ENCODE peak calls at places on chromosome 2, in seven cellular contexts. J, F, N, E, T, P and W are unnamed samples.
A peak's percentile ranks its signal among the peaks of the same experiment; 100 is the strongest.

GRCh38 chr2:218718058-218718457 is 7.4 kb downstream of the TTLL4 start:
- DNase-seq in P (peak; percentile 16), J (no peak), T (no peak), F (no peak), E (no peak), N (no peak), W (no peak)

GRCh38 chr2:98828793-98829371 is 98.0 kb upstream of the MGAT4A start:
- DNase-seq in T (no peak), J (peak; percentile 50), N (no peak), F (no peak), P (peak; percentile 22), E (no peak), W (no peak)

GRCh38 chr2:191386938-191387536 is 141.8 kb downstream of the MYO1B start:
- DNase-seq in N (no peak), T (no peak), F (peak; percentile 72), J (no peak), P (no peak), E (peak; percentile 89), W (no peak)

GRCh38 chr2:48566582-48566981 is 36.6 kb downstream of the STON1 start:
- DNase-seq in J (no peak), F (peak; percentile 44), P (no peak), E (peak; percentile 17), N (no peak), T (no peak), W (no peak)

GRCh38 chr2:8754056-8754790 is 72.4 kb downstream of the ID2 start:
- DNase-seq in N (no peak), T (no peak), J (no peak), E (peak; percentile 17), P (no peak), F (peak; percentile 41), W (no peak)

GRCh38 chr2:134348239-134348638 is 94.4 kb downstream of the MGAT5 start:
- DNase-seq in P (no peak), T (no peak), F (peak; percentile 41), N (no peak), E (peak; percentile 57), J (no peak), W (no peak)

GRCh38 chr2:196590286-196590685 is 49.2 kb upstream of the CCDC150 start:
- DNase-seq in F (no peak), T (peak; percentile 39), J (no peak), P (no peak), E (peak; percentile 18), N (no peak), W (no peak)

GRCh38 chr2:66929632-66930385 is 467.3 kb upstream of the ETAA1 start:
- DNase-seq in P (peak; percentile 72), N (no peak), J (peak; percentile 70), F (peak; percentile 84), E (peak; percentile 81), T (peak; percentile 32), W (no peak)

GRCh38 chr2:69770193-69770702 is 28.3 kb downstream of the ANXA4 start:
- DNase-seq in E (peak; percentile 88), F (peak; percentile 70), N (peak; percentile 1), T (peak; percentile 51), P (peak; percentile 83), J (no peak), W (no peak)

GRCh38 chr2:227010433-227010832 is 153.6 kb downstream of the COL4A4 start:
- DNase-seq in F (peak; percentile 21), N (no peak), E (peak; percentile 53), T (no peak), P (no peak), J (no peak), W (no peak)

GRCh38 chr2:229201522-229201921 is 69.6 kb downstream of the PID1 start:
- DNase-seq in F (no peak), T (no peak), N (no peak), E (no peak), J (no peak), P (no peak), W (no peak)

GRCh38 chr2:109467701-109468100 is 146.1 kb downstream of the SEPTIN10 start:
- DNase-seq in J (no peak), E (no peak), T (no peak), N (no peak), F (no peak), P (no peak), W (no peak)

GRCh38 chr2:210660-211059 is 53.2 kb downstream of the SH3YL1 start:
- DNase-seq in E (peak; percentile 5), T (no peak), P (no peak), J (no peak), F (no peak), N (no peak), W (no peak)

GRCh38 chr2:148027822-148028221 is 6.9 kb downstream of the MBD5 start:
- DNase-seq in J (no peak), F (no peak), P (no peak), T (no peak), E (peak; percentile 37), N (no peak), W (no peak)

GRCh38 chr2:219912530-219912929 is 285.1 kb downstream of the SLC4A3 start:
- DNase-seq in F (peak; percentile 5), E (peak; percentile 62), N (no peak), P (no peak), T (no peak), J (peak; percentile 67), W (no peak)

GRCh38 chr2:204012081-204012653 is 75.6 kb downstream of the ICOS start:
- DNase-seq in N (no peak), F (no peak), E (no peak), T (no peak), P (peak; percentile 5), J (peak; percentile 55), W (no peak)

GRCh38 chr2:95274291-95275150 is at the start of gene PROM2:
- DNase-seq in J (peak; percentile 89), E (no peak), F (no peak), N (no peak), T (no peak), P (peak; percentile 86), W (no peak)

GRCh38 chr2:145380436-145381017 is 860.6 kb upstream of the ZEB2 start:
- DNase-seq in F (peak; percentile 71), E (peak; percentile 71), T (no peak), J (no peak), P (no peak), N (no peak), W (no peak)

GRCh38 chr2:207984765-207985480 is 40.4 kb downstream of the PLEKHM3 start:
- DNase-seq in E (no peak), F (no peak), P (no peak), J (no peak), N (no peak), T (no peak), W (no peak)

GRCh38 chr2:6107290-6107689 is 415.1 kb downstream of the SOX11 start:
- DNase-seq in E (no peak), P (no peak), F (no peak), N (no peak), T (no peak), J (no peak), W (no peak)

GRCh38 chr2:179440642-179441251 is 176.1 kb upstream of the SESTD1 start:
- DNase-seq in P (peak; percentile 41), J (no peak), E (peak; percentile 26), T (no peak), N (no peak), F (peak; percentile 65), W (peak; percentile 30)

GRCh38 chr2:166882851-166883250 is 5.4 kb upstream of the XIRP2 start:
- DNase-seq in F (no peak), N (no peak), T (no peak), P (no peak), E (no peak), J (no peak), W (no peak)
- H3K4me3 ChIP-seq in F (no peak overlapping the region), N (no peak overlapping the region), T (no peak overlapping the region), P (no peak overlapping the region), E (no peak overlapping the region), J (no peak overlapping the region), W (no peak overlapping the region)

GRCh38 chr2:101341901-101342624 is 33.6 kb upstream of the RNF149 start:
- DNase-seq in N (peak; percentile 62), F (peak; percentile 80), T (peak; percentile 75), J (no peak), E (peak; percentile 61), P (peak; percentile 76), W (peak; percentile 50)
- H3K4me3 ChIP-seq in N (no peak overlapping the region), F (no peak overlapping the region), T (no peak overlapping the region), J (no peak overlapping the region), E (no peak overlapping the region), P (no peak overlapping the region), W (no peak overlapping the region)

DNA sequence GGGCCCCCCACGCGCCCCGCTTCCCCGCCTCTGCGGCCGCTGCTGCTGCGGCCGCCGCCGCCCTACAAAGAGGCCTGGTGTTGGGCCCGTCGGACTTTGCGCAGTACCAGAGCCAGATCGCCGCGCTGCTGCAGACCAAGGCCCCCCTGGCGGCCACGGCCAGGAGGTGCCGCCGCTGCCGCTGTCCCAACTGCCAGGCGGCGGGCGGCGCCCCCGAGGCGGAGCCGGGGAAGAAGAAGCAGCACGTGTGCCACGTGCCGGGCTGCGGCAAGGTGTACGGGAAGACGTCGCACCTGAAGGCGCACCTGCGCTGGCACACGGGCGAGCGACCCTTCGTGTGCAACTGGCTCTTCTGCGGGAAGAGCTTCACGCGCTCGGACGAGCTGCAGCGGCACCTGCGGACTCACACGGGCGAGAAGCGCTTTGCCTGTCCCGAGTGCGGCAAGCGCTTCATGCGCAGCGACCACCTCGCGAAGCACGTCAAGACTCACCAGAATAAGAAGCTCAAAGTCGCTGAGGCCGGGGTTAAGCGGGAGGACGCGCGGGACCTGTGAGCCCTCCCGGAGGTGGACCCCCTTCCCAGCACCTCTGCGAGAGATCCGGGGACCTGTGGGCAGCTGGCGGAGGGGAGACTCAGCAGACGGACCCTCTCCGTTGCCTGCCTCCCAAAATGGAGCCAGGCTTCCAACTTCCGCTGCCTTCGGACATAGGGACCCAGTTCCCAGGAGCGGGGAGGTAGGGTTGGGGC is 1.9 kb downstream of the SP5 start:
- DNase-seq in N (no peak), E (peak; percentile 5), P (peak; percentile 64), F (peak; percentile 27), T (peak; percentile 53), J (no peak), W (peak; percentile 51)
- H3K4me3 ChIP-seq in N (no peak overlapping the region), E (no peak overlapping the region), P (no peak overlapping the region), F (no peak overlapping the region), T (peak overlapping the region; percentile 74), J (peak overlapping the region; percentile 56), W (no peak overlapping the region)

DNA sequence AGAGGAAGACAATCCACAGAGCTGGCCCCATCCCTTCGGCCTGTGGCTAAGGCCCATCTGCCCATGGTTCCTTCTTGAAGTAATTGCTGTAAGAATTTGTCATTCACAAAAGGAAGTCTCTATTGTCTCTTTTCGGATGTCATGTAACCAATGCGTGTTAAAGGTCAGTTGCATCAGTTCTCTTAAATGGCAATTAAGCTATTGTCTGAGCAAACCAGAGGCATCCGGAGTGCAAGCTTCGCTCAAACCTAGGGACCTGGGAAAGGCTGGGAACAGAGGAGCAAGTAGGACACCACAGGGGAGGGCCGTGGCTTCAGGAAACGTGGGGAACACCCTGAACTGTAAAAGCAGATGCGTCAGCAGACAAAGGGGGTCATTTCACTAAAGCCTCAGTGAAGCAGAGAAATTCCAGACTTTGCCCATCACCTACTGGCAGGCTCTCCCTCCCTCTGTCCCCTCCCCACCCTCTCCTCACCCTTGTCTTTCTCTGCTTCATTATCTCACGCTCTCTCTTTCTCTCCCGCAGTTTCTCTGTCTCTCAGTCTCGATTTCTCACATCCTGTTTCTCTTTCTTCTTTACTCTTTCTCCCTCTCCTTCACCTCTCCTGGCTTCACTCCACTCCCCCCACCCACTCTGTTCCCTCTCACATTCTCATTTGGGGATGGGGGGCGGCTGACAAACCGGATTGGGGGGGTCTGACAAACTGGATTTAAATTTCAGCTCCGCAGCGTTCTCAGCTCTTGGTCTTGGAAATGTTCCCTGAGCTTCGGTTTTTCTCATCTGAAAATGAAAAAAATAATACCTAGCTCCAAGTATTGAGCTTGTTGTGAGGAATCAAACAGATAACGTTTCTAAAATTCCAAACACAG is 204.6 kb upstream of the TNP1 start:
- DNase-seq in E (no peak), F (peak; percentile 70), J (no peak), P (no peak), T (peak; percentile 29), N (no peak), W (no peak)
- H3K4me3 ChIP-seq in E (no peak overlapping the region), F (no peak overlapping the region), J (peak overlapping the region; percentile 31), P (no peak overlapping the region), T (peak overlapping the region; percentile 37), N (no peak overlapping the region), W (no peak overlapping the region)